ENCODE peak calls at places on chromosomes 5 and 9, in four cellular contexts. A, V, G and P are unnamed samples.

GRCh38 chr5:54673523-54674225 is 156.1 kb downstream of the SNX18 start:
- DNase-seq in A (peak), V (peak), G (peak), P (no peak)

GRCh38 chr5:90866333-90866732 is 307.7 kb downstream of the ADGRV1 start:
- DNase-seq in G (peak), V (peak), A (no peak), P (no peak)

GRCh38 chr5:24642022-24642421 is 2.8 kb downstream of the CDH10 start:
- DNase-seq in V (peak), A (peak), G (peak), P (no peak)

GRCh38 chr5:75057551-75057950 is 5.2 kb upstream of the GCNT4 start:
- DNase-seq in V (no peak), A (no peak), G (no peak), P (no peak)

GRCh38 chr5:112923148-112923917 is 1.3 kb upstream of the REEP5 start:
- DNase-seq in G (peak), A (peak), V (no peak), P (no peak)

GRCh38 chr5:173590436-173591299 is 25.8 kb downstream of the BOD1 start:
- DNase-seq in V (no peak), A (peak), G (no peak), P (no peak)

GRCh38 chr5:131393498-131393968 is 129.7 kb downstream of the CDC42SE2 start:
- DNase-seq in A (no peak), V (no peak), G (no peak), P (no peak)

GRCh38 chr9:20620658-20621552 is 1.4 kb downstream of the MLLT3 start:
- DNase-seq in A (peak), V (peak), G (peak), P (no peak)

GRCh38 chr9:120080781-120081180 is 499.2 kb downstream of the CDK5RAP2 start:
- DNase-seq in G (no peak), A (no peak), V (no peak), P (no peak)

GRCh38 chr9:131419029-131419614 is 25.2 kb downstream of the PRRC2B start:
- DNase-seq in V (peak), G (no peak), A (no peak), P (no peak)
- TF ChIP-seq POLR2A in V (no peak), G (no peak), A (no peak), P (no peak)

GRCh38 chr9:4491621-4491975 is 1.3 kb downstream of the SLC1A1 start:
- DNase-seq in V (no peak), A (no peak), G (no peak), P (no peak)

GRCh38 chr9:4489919-4490704 is at the start of gene SLC1A1:
- DNase-seq in A (peak), G (peak), V (peak), P (peak)

GRCh38 chr9:4494337-4494736 is 4.1 kb downstream of the SLC1A1 start:
- DNase-seq in G (no peak), A (no peak), V (no peak), P (no peak)

GRCh38 chr9:4489562-4489918 is 728 bp upstream of the SLC1A1 start:
- DNase-seq in A (peak), V (no peak), G (no peak), P (no peak)

GRCh38 chr9:4490705-4491620 is 695 bp downstream of the SLC1A1 start:
- DNase-seq in G (no peak), V (no peak), A (no peak), P (no peak)
- TF ChIP-seq POLR2A in G (no peak), V (no peak), A (no peak), P (no peak)

GRCh38 chr5:141508440-141508807 is 19.5 kb downstream of the PCDHGC5 start:
- DNase-seq in G (peak), A (no peak), V (no peak), P (peak)

GRCh38 chr5:141507387-141508091 is 18.7 kb downstream of the PCDHGC5 start:
- DNase-seq in G (peak), V (peak), A (no peak), P (no peak)

GRCh38 chr5:141510850-141511718 is 22.2 kb downstream of the PCDHGC5 start:
- DNase-seq in G (peak), V (no peak), A (no peak), P (no peak)

GRCh38 chr5:141510160-141510559 is 21.3 kb downstream of the PCDHGC5 start:
- DNase-seq in A (no peak), V (no peak), G (peak), P (no peak)

GRCh38 chr5:141508808-141509611 is 20.1 kb downstream of the PCDHGC5 start:
- DNase-seq in V (peak), G (peak), A (no peak), P (peak)
- TF ChIP-seq POLR2A in V (peak), G (no peak), A (no peak), P (peak)

DNA sequence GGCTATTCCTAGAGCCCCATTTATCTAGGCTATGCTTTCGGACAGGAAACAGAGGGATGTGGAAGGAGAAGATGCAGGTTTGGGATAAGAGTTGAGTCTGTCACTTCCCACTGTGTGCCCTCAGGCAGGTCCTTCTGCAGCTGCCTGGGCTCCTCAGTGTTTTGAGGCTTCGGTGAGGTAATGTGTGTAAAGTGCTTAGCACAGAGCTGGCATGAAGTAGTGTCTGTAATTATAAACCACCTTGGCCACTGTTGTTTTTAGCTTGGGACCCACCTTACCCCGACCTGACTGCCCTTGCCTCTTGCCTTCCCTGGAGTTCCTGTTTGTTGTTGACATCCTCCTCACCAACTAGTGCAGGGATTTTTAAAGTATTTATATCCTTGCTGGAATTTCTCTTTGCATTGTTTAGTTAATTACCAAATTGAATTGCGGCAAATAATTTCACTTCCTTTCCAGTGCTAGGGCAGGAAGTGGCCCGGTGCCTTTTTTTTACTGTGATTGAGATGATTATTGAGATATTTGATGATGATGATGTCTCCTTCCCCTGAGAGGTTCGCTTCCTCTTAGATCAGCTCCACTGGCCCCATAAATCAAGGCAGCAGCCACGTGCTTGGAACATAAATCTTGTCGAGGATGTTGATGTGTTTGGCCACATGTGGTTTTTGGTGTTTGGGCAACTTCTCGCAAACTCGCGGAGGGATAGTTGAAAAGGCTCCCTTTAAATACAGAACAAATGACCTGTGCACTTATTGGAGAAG is 38.2 kb upstream of the DAB2IP start:
- DNase-seq in V (no peak), G (peak), A (no peak), P (no peak)
- TF ChIP-seq POLR2A in V (no peak), G (no peak), A (no peak), P (no peak)